ENCODE peak calls at places on chromosome 18, in four cellular contexts. B is HFF-Myc, T is left ventricle myocardium inferior, Y is GM23248. L is an unnamed sample.

GRCh38 chr18:26792661-26793060 is 72.8 kb downstream of the AQP4 start:
- DNase-seq in B (no peak), T (no peak), Y (peak), L (no peak)

GRCh38 chr18:61388010-61388409 is 54.8 kb downstream of the CDH20 start:
- DNase-seq in B (no peak), T (no peak), Y (peak), L (peak)

GRCh38 chr18:3162181-3162580 is 57.6 kb downstream of the MYOM1 start:
- DNase-seq in B (peak), T (no peak), Y (no peak), L (no peak)

GRCh38 chr18:46344416-46345180 is 240.4 kb downstream of the HAUS1 start:
- DNase-seq in B (no peak), T (no peak), Y (no peak), L (no peak)

GRCh38 chr18:2979871-2980606 is 32.9 kb downstream of the LPIN2 start:
- DNase-seq in B (no peak), T (no peak), Y (peak), L (no peak)

GRCh38 chr18:37222383-37223378 is 342.9 kb downstream of the CELF4 start:
- DNase-seq in B (no peak), T (no peak), Y (peak), L (peak)

GRCh38 chr18:43271593-43272432 is 5.5 kb downstream of the SYT4 start:
- DNase-seq in B (peak), T (no peak), Y (peak), L (peak)

GRCh38 chr18:26804474-26804873 is 61.0 kb downstream of the AQP4 start:
- DNase-seq in B (no peak), T (no peak), Y (no peak), L (no peak)

GRCh38 chr18:36811955-36812354 is 16.8 kb downstream of the TPGS2 start:
- DNase-seq in B (no peak), T (no peak), Y (peak), L (no peak)

GRCh38 chr18:67665266-67665665 is 148.7 kb upstream of the DSEL start:
- DNase-seq in B (peak), T (no peak), Y (peak), L (peak)

GRCh38 chr18:2337552-2338141 is 233.7 kb downstream of the METTL4 start:
- DNase-seq in B (peak), T (no peak), Y (peak), L (no peak)

GRCh38 chr18:58262581-58262980 is 218.6 kb downstream of the NEDD4L start:
- DNase-seq in B (no peak), T (no peak), Y (no peak), L (no peak)

GRCh38 chr18:62436636-62437519 is 85.9 kb upstream of the ZCCHC2 start:
- DNase-seq in B (no peak), T (peak), Y (peak), L (peak)

GRCh38 chr18:59744271-59744721 is 47.1 kb upstream of the CCBE1 start:
- DNase-seq in B (peak), T (no peak), Y (peak), L (peak)

GRCh38 chr18:68376931-68377330 is 338.0 kb downstream of the TMX3 start:
- DNase-seq in B (no peak), T (no peak), Y (no peak), L (no peak)

GRCh38 chr18:69357590-69357989 is 43.1 kb upstream of the DOK6 start:
- DNase-seq in B (no peak), T (no peak), Y (no peak), L (no peak)

GRCh38 chr18:63467699-63468098 is 9.1 kb upstream of the SERPINB5 start:
- DNase-seq in B (no peak), T (no peak), Y (no peak), L (no peak)
- H3K4me3 ChIP-seq in B (no peak), T (no peak), Y (no peak), L (no peak)

GRCh38 chr18:76564636-76565237 is 69.7 kb upstream of the ZNF516 start:
- DNase-seq in B (no peak), T (no peak), Y (no peak), L (no peak)
- H3K4me3 ChIP-seq in B (peak), T (peak), Y (peak), L (peak)

DNA sequence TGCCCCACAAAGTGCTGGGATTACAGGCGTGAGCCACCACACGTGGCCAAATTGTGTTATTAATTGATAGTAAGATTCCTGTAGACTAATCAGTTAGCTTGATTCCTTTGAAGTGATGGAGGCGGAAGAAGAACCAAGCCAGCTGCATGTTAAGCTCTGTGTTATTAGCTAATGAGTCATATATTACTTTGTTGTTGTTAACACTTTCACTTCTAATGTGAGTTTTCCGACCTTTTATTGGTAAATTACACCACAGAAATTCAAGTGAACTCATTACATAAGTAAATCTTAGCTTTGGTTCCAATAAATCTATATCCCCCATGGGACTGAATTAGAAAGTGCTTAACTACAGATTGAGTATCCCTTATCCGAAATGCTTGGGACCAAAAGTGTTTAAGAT is 20.3 kb downstream of the CHMP1B start:
- DNase-seq in B (no peak), T (no peak), Y (no peak), L (no peak)
- H3K4me3 ChIP-seq in B (no peak), T (no peak), Y (no peak), L (no peak)

DNA sequence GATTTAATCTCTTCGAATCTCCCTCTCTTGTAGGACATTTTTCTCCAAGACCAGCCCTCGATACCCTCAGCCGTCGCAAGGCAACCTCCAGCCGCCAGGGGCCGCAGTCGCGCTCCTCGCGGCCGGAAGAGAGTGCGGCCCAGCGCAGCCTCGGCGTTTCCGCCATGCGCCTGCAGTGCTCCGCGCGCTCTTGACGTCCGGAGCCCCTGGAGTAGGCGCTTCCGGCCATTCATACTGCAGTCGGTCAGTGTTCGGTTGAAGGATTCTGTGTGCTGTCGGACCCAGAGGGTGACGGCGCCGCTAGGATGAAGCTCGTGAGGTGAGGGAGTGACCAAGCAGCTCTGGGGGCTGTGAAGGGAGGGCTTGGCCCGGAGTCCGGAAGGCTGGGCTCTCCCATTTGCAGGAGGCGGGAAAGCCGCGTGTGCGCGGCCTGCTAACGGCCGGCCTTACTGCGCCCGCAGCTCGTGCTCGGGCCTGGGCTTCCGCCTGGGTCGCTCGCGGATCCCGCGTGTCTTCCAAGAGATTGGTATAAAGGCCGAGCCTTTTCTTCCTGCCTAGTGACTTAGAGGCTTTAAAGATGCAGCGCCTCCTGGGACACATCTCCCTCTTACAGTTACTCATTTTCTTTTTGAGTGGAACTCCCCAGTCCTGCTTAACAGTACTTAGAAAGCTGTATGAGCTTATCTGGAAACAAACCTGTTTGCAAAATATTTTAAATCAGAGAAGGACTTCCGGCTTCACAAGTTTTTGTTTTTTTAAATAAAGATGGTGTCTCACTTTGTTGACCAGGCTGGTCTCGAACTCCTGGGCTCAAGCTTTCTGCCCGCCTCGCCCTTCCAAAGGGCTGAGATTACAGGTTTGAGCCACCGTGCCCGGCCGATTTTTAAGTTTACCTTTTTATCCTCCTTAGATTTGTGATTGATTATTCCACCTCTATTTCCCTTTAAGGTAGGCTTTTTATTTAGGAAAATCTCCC is at the start of gene SNRPD1:
- DNase-seq in B (peak), T (peak), Y (peak), L (peak)
- H3K4me3 ChIP-seq in B (peak), T (peak), Y (peak), L (peak)

L was measured in skeletal muscle cell.